ENCODE peak calls at places on chromosomes 4 and X, in six cellular contexts. Y is dorsolateral prefrontal cortex, S is AG04449, C is fibroblast of mammary gland, B is PC-3, L is lower lobe of right lung. R is an unnamed sample.

GRCh38 chr4:98568896-98569663 is 89.3 kb downstream of the TSPAN5 start:
- DNase-seq in C (peak; percentile 46), Y (no peak), S (no peak), B (no peak), L (no peak), R (no peak)

GRCh38 chrX:27915617-27916016 is 65.6 kb downstream of the DCAF8L1 start:
- DNase-seq in B (peak; percentile 11), C (peak; percentile 30), S (no peak), Y (no peak), L (no peak), R (no peak)

GRCh38 chr4:99658666-99659065 is 1.0 kb upstream of the C4orf54 start:
- DNase-seq in S (no peak), L (no peak), Y (no peak), C (no peak), B (no peak), R (no peak)

GRCh38 chr4:138014664-138015288 is 227.4 kb downstream of the SLC7A11 start:
- DNase-seq in C (no peak), S (no peak), Y (no peak), B (no peak), L (no peak), R (no peak)

GRCh38 chrX:73401591-73402266 is 45.1 kb upstream of the CDX4 start:
- DNase-seq in Y (no peak), L (no peak), C (no peak), S (no peak), B (peak; percentile 20), R (no peak)

GRCh38 chrX:10926906-10927305 is 184.2 kb upstream of the HCCS start:
- DNase-seq in Y (no peak), S (peak; percentile 23), L (no peak), C (peak; percentile 33), B (no peak), R (no peak)

GRCh38 chr4:28443786-28444412 is 1583.3 kb downstream of the STIM2 start:
- DNase-seq in B (peak; percentile 55), C (peak; percentile 58), L (no peak), S (no peak), Y (no peak), R (no peak)

GRCh38 chrX:154434394-154435168 is 2.4 kb upstream of the GDI1 start:
- DNase-seq in C (no peak), L (no peak), Y (no peak), S (no peak), B (no peak), R (no peak)

GRCh38 chrX:132853040-132853439 is 105.4 kb downstream of the HS6ST2 start:
- DNase-seq in C (peak; percentile 28), L (no peak), B (peak; percentile 53), Y (no peak), S (no peak), R (no peak)

GRCh38 chr4:124030038-124030638 is 633.5 kb downstream of the SPRY1 start:
- DNase-seq in L (no peak), S (no peak), Y (no peak), C (peak; percentile 45), B (no peak), R (peak; percentile 70)

GRCh38 chr4:5718411-5718810 is 7.4 kb downstream of the EVC start:
- DNase-seq in S (no peak), L (no peak), B (no peak), Y (no peak), C (no peak), R (no peak)

GRCh38 chr4:10201356-10202223 is 85.0 kb upstream of the WDR1 start:
- DNase-seq in B (no peak), S (no peak), L (no peak), C (no peak), Y (no peak), R (no peak)

GRCh38 chrX:40543661-40544328 is 37.0 kb upstream of the ATP6AP2 start:
- DNase-seq in Y (no peak), S (no peak), C (peak; percentile 60), L (no peak), B (peak; percentile 82), R (no peak)

GRCh38 chrX:9340619-9341304 is 124.1 kb upstream of the TBL1X start:
- DNase-seq in L (no peak), B (peak; percentile 25), C (peak; percentile 42), S (no peak), Y (peak; percentile 12), R (peak; percentile 74)

GRCh38 chr4:118904418-118904817 is 15.8 kb downstream of the SYNPO2 start:
- DNase-seq in Y (no peak), L (no peak), B (no peak), C (no peak), S (no peak), R (no peak)

GRCh38 chr4:16843831-16844508 is 54.5 kb downstream of the LDB2 start:
- DNase-seq in S (peak; percentile 38), L (no peak), C (peak; percentile 90), Y (no peak), B (no peak), R (no peak)

GRCh38 chr4:73948990-73949706 is 32.7 kb downstream of the PF4 start:
- DNase-seq in S (no peak), C (no peak), L (no peak), B (no peak), Y (no peak), R (no peak)

GRCh38 chr4:13289391-13289790 is 194.7 kb downstream of the RAB28 start:
- DNase-seq in L (no peak), Y (no peak), C (peak; percentile 34), B (peak; percentile 36), S (no peak), R (no peak)

DNA sequence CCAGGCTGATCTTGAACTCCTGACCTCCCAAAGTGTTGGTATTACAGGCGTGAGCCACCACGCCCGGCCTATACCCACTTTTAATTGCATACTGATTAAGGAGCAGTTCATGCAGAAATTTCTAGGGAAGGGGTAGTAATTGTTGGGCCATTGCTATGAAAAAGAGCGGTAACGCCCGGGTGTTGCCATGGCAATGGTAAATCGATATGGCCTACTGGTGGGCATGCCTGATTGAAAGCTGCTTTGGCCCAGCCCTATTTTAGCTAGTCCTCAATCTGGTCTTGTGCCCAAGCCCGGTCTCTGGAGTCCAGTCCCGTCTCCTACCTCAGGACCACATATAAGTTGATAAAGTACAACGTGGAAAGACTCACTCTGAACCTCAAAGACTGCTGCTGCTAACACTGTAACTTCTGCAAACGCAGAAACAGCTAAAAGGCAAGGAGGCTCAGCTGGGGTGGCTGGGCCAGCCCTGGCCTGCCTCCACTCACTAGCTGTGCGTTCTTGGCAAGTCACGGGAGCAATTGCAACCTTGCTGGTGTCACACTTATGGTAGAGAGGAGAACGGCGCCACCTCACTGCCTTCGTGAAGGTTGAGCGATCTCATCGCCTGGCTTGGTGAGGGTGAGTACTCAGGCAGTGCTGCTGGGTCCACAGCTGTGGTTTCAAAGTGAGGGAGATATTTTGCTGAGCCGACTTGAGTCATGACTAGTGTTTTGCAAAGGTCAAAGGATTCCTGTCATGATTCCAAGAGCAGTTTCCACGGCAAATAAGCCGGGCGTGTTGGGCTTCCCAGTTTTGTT is 57.0 kb upstream of the GRPEL1 start:
- DNase-seq in Y (no peak), L (no peak), C (peak; percentile 94), S (peak; percentile 37), B (peak; percentile 84), R (peak; percentile 87)
- TF ChIP-seq CTCF in Y (no peak), L (no peak), C (peak; percentile 1), S (no peak), B (peak; percentile 29), R (no peak)

GRCh38 chr4:174105202-174105601 is 178.3 kb downstream of the FBXO8 start:
- DNase-seq in L (no peak), S (no peak), B (no peak), C (no peak), Y (no peak), R (no peak)

GRCh38 chr4:174110180-174110579 is 173.3 kb downstream of the FBXO8 start:
- DNase-seq in Y (no peak), L (no peak), C (no peak), S (no peak), B (no peak), R (peak; percentile 56)

GRCh38 chr4:174111350-174111888 is 172.0 kb downstream of the FBXO8 start:
- DNase-seq in C (no peak), L (no peak), S (no peak), B (no peak), Y (no peak), R (no peak)

GRCh38 chr4:174107749-174108354 is 175.6 kb downstream of the FBXO8 start:
- DNase-seq in S (no peak), C (no peak), Y (no peak), B (no peak), L (no peak), R (no peak)
- TF ChIP-seq CTCF in S (no peak), C (no peak), Y (no peak), B (no peak), L (no peak), R (no peak)

GRCh38 chr4:107930821-107931774 is at the start of gene CYP2U1:
- DNase-seq in C (peak; percentile 63), Y (peak; percentile 85), L (peak; percentile 91), B (peak; percentile 70), S (no peak), R (peak; percentile 95)
- TF ChIP-seq CTCF in C (no peak), Y (no peak), L (peak; percentile 35), B (no peak), S (no peak), R (no peak)

GRCh38 chrX:96183843-96184242 is 500.8 kb upstream of the DIAPH2 start:
- DNase-seq in B (peak; percentile 34), Y (no peak), C (peak; percentile 16), S (no peak), L (no peak), R (no peak)
- TF ChIP-seq CTCF in B (peak; percentile 67), Y (peak; percentile 34), C (peak; percentile 49), S (no peak), L (peak; percentile 6), R (no peak)

GRCh38 chr4:140721088-140721421 is 35.1 kb downstream of the TBC1D9 start:
- DNase-seq in C (no peak), B (no peak), S (no peak), Y (no peak), L (no peak), R (no peak)
- TF ChIP-seq CTCF in C (no peak), B (no peak), S (no peak), Y (no peak), L (no peak), R (no peak)

GRCh38 chrX:39443240-39443639 is 642.0 kb downstream of the MID1IP1 start:
- DNase-seq in B (no peak), Y (no peak), C (no peak), S (no peak), L (no peak), R (no peak)

GRCh38 chrX:39442332-39442731 is 641.1 kb downstream of the MID1IP1 start:
- DNase-seq in Y (no peak), L (no peak), S (no peak), B (no peak), C (no peak), R (peak; percentile 14)

GRCh38 chrX:39440734-39441305 is 639.6 kb downstream of the MID1IP1 start:
- DNase-seq in S (no peak), B (no peak), L (no peak), C (no peak), Y (no peak), R (peak; percentile 28)

GRCh38 chrX:39449352-39449751 is 648.1 kb downstream of the MID1IP1 start:
- DNase-seq in L (no peak), S (no peak), Y (no peak), B (no peak), C (no peak), R (no peak)

GRCh38 chrX:39445336-39445735 is 644.1 kb downstream of the MID1IP1 start:
- DNase-seq in S (no peak), Y (no peak), L (no peak), C (no peak), B (peak; percentile 13), R (no peak)
- TF ChIP-seq CTCF in S (no peak), Y (peak; percentile 15), L (no peak), C (peak; percentile 30), B (peak; percentile 52), R (peak; percentile 8)

R was measured in sigmoid colon.